ENCODE peak calls at places on chromosome 19, in four cellular contexts. One of them, this sample, is unnamed. For H3K4me1 and H3K36me3, the result is how much of the 10 kb centered on the place peaks cover.

GRCh38 chr19:1361601-1362384 is 21.9 kb upstream of the NDUFS7 start:
- DNase-seq in effector memory CD4-positive, alpha-beta T cell: no peak
- DNase-seq in ascending aorta: no peak
- DNase-seq in adrenal gland: no peak
- DNase-seq in this sample: no peak

GRCh38 chr19:57903298-57904174 is 12.9 kb downstream of the ZNF417 start:
- DNase-seq in ascending aorta: no peak
- DNase-seq in adrenal gland: no peak
- DNase-seq in effector memory CD4-positive, alpha-beta T cell: no peak
- DNase-seq in this sample: no peak

GRCh38 chr19:30688696-30689095 is 316.5 kb downstream of the ZNF536 start:
- DNase-seq in ascending aorta: no peak
- DNase-seq in adrenal gland: no peak
- DNase-seq in effector memory CD4-positive, alpha-beta T cell: no peak
- DNase-seq in this sample: no peak

GRCh38 chr19:18090545-18091216 is 3.9 kb upstream of the IL12RB1 start:
- DNase-seq in effector memory CD4-positive, alpha-beta T cell: no peak
- DNase-seq in ascending aorta: no peak
- DNase-seq in adrenal gland: no peak
- DNase-seq in this sample: no peak

GRCh38 chr19:17790059-17790780 is 4.7 kb upstream of the B3GNT3 start:
- DNase-seq in ascending aorta: no peak
- DNase-seq in adrenal gland: no peak
- DNase-seq in effector memory CD4-positive, alpha-beta T cell: no peak
- DNase-seq in this sample: no peak

GRCh38 chr19:31595521-31595920 is 246.3 kb upstream of the TSHZ3 start:
- DNase-seq in ascending aorta: no peak
- DNase-seq in effector memory CD4-positive, alpha-beta T cell: no peak
- DNase-seq in adrenal gland: no peak
- DNase-seq in this sample: no peak

GRCh38 chr19:6580313-6580712 is 10.6 kb downstream of the CD70 start:
- DNase-seq in adrenal gland: no peak
- DNase-seq in effector memory CD4-positive, alpha-beta T cell: no peak
- DNase-seq in ascending aorta: no peak
- DNase-seq in this sample: no peak

GRCh38 chr19:57099199-57099661 is 20.6 kb upstream of the USP29 start:
- DNase-seq in adrenal gland: peak
- DNase-seq in effector memory CD4-positive, alpha-beta T cell: peak
- DNase-seq in ascending aorta: no peak
- DNase-seq in this sample: peak

GRCh38 chr19:39874404-39874803 is 28.2 kb upstream of the FBL start:
- DNase-seq in effector memory CD4-positive, alpha-beta T cell: no peak
- DNase-seq in ascending aorta: no peak
- DNase-seq in adrenal gland: no peak
- DNase-seq in this sample: no peak

GRCh38 chr19:1947651-1948209 is 6.8 kb downstream of the CSNK1G2 start:
- DNase-seq in adrenal gland: no peak
- DNase-seq in ascending aorta: no peak
- DNase-seq in effector memory CD4-positive, alpha-beta T cell: no peak
- DNase-seq in this sample: no peak

GRCh38 chr19:47729468-47729798 is 15.9 kb upstream of the NOP53 start:
- DNase-seq in adrenal gland: no peak
- DNase-seq in ascending aorta: peak
- DNase-seq in effector memory CD4-positive, alpha-beta T cell: no peak
- DNase-seq in this sample: no peak

GRCh38 chr19:1027953-1028902 is 1.8 kb downstream of the CNN2 start:
- DNase-seq in adrenal gland: peak
- DNase-seq in ascending aorta: no peak
- DNase-seq in effector memory CD4-positive, alpha-beta T cell: peak
- DNase-seq in this sample: no peak

GRCh38 chr19:17686592-17687042 is 1.5 kb downstream of the UNC13A start:
- DNase-seq in ascending aorta: no peak
- DNase-seq in adrenal gland: peak
- DNase-seq in effector memory CD4-positive, alpha-beta T cell: no peak
- DNase-seq in this sample: no peak

GRCh38 chr19:19217110-19217509 is 5.4 kb downstream of the NCAN start:
- DNase-seq in adrenal gland: no peak
- DNase-seq in effector memory CD4-positive, alpha-beta T cell: no peak
- DNase-seq in ascending aorta: no peak
- DNase-seq in this sample: no peak

GRCh38 chr19:48543121-48543710 is 8.8 kb upstream of the SULT2B1 start:
- DNase-seq in adrenal gland: no peak
- DNase-seq in effector memory CD4-positive, alpha-beta T cell: no peak
- DNase-seq in ascending aorta: no peak
- DNase-seq in this sample: no peak

GRCh38 chr19:46196410-46197124 is 33.0 kb upstream of the IGFL1 start:
- DNase-seq in effector memory CD4-positive, alpha-beta T cell: no peak
- DNase-seq in adrenal gland: no peak
- DNase-seq in ascending aorta: no peak
- DNase-seq in this sample: no peak

GRCh38 chr19:6459356-6460098 is at the start of gene SLC25A23:
- DNase-seq in adrenal gland: peak
- DNase-seq in ascending aorta: no peak
- DNase-seq in effector memory CD4-positive, alpha-beta T cell: peak
- DNase-seq in this sample: peak

GRCh38 chr19:29579308-29579910 is 26.7 kb upstream of the POP4 start:
- DNase-seq in effector memory CD4-positive, alpha-beta T cell: no peak
- DNase-seq in ascending aorta: no peak
- DNase-seq in adrenal gland: no peak
- DNase-seq in this sample: no peak

DNA sequence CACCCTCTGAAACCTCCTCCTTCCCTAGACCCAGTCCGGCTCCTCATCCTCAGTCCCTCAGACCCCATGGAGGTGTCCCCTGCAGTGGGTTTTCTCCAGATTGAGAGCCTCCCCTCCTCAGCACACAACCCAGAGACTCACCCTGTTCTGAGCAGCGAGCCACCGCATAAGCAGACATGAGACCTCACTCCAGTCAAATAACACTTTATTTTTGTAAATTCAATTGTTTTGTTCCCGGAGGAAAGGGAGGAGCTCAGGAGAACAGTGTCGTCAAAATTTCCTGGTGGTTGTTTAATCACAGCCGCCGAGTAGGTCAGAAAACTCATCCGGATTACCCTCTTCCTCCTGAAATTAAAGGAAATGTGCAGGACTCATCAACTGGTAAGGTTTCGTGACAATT is 57.5 kb downstream of the ERICH4 start:
- DNase-seq in ascending aorta: no peak
- DNase-seq in effector memory CD4-positive, alpha-beta T cell: no peak
- DNase-seq in adrenal gland: no peak
- DNase-seq in this sample: no peak
- H3K4me3 ChIP-seq in ascending aorta: no peak
- H3K4me3 ChIP-seq in effector memory CD4-positive, alpha-beta T cell: no peak
- H3K4me3 ChIP-seq in adrenal gland: peak
- H3K4me3 ChIP-seq in this sample: no peak

DNA sequence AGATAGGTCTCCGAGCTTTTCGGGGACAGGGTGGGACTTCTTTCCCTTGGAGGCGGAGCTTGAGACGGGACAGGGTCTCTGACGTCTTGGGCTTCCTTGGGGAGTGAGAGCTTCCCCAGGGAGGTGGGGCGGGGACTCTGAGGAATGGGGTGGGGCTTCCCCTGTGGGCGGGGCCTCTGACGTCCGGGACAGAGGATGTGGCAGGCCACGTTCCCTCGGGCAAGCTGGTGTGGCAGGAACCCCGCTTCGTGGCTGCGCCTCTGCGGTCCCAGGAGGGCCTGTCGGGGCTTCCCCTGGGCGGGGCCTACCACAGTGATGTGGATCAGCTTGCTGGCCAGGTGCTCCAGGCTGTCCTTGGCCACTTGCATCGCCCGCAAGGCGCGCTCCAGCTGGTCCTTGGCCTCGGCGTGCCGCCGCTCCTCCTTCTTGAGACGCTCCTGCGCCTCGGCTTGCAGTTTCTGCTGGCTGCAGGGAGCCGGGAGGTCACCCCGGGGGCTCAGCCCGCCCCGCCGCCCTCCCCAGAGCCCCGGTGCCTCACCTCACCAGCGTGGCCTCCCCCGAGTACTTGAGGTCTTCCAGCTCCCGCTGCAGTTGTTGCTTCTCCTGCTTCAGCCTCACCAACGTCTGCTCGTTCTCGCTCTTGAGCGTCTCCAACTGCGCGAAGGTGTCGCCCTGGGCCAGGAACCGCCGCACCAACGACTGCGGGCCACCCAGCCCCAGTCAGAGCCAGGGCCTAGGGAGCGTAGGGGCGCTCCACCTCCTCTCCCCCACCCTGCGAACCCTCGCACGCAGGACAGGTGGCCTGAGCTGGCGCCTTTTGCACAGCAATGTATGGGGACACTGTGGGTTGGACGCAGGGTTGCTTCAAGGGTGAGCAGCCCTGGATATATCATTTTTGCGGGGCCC is 3.3 kb upstream of the RGL3 start:
- DNase-seq in adrenal gland: peak
- DNase-seq in ascending aorta: peak
- DNase-seq in effector memory CD4-positive, alpha-beta T cell: peak
- DNase-seq in this sample: peak
- H3K4me1 ChIP-seq in adrenal gland: under half
- H3K4me1 ChIP-seq in ascending aorta: under half
- H3K4me1 ChIP-seq in effector memory CD4-positive, alpha-beta T cell: under half
- H3K4me1 ChIP-seq in this sample: under half

GRCh38 chr19:41128692-41129091 is 14.5 kb downstream of the CYP2F1 start:
- DNase-seq in ascending aorta: no peak
- DNase-seq in effector memory CD4-positive, alpha-beta T cell: no peak
- DNase-seq in adrenal gland: no peak
- DNase-seq in this sample: no peak

GRCh38 chr19:41123716-41124244 is 9.5 kb downstream of the CYP2F1 start:
- DNase-seq in adrenal gland: no peak
- DNase-seq in effector memory CD4-positive, alpha-beta T cell: no peak
- DNase-seq in ascending aorta: no peak
- DNase-seq in this sample: no peak
- H3K36me3 ChIP-seq in adrenal gland: under half
- H3K36me3 ChIP-seq in effector memory CD4-positive, alpha-beta T cell: under half
- H3K36me3 ChIP-seq in ascending aorta: under half
- H3K36me3 ChIP-seq in this sample: under half

GRCh38 chr19:41860419-41861097 is 503 bp downstream of the RPS19 start:
- DNase-seq in ascending aorta: no peak
- DNase-seq in effector memory CD4-positive, alpha-beta T cell: no peak
- DNase-seq in adrenal gland: peak
- DNase-seq in this sample: no peak

GRCh38 chr19:41861098-41861768 is 1.2 kb downstream of the RPS19 start:
- DNase-seq in effector memory CD4-positive, alpha-beta T cell: no peak
- DNase-seq in ascending aorta: no peak
- DNase-seq in adrenal gland: no peak
- DNase-seq in this sample: no peak

GRCh38 chr19:41862445-41862986 is 2.5 kb downstream of the RPS19 start:
- DNase-seq in ascending aorta: no peak
- DNase-seq in effector memory CD4-positive, alpha-beta T cell: no peak
- DNase-seq in adrenal gland: no peak
- DNase-seq in this sample: no peak

GRCh38 chr19:41863209-41863931 is 3.3 kb downstream of the RPS19 start:
- DNase-seq in effector memory CD4-positive, alpha-beta T cell: no peak
- DNase-seq in adrenal gland: no peak
- DNase-seq in ascending aorta: no peak
- DNase-seq in this sample: no peak

GRCh38 chr19:41861846-41862245 is 1.8 kb downstream of the RPS19 start:
- DNase-seq in adrenal gland: no peak
- DNase-seq in ascending aorta: no peak
- DNase-seq in effector memory CD4-positive, alpha-beta T cell: no peak
- DNase-seq in this sample: no peak
- H3K4me3 ChIP-seq in adrenal gland: no peak
- H3K4me3 ChIP-seq in ascending aorta: no peak
- H3K4me3 ChIP-seq in effector memory CD4-positive, alpha-beta T cell: no peak
- H3K4me3 ChIP-seq in this sample: no peak

DNA sequence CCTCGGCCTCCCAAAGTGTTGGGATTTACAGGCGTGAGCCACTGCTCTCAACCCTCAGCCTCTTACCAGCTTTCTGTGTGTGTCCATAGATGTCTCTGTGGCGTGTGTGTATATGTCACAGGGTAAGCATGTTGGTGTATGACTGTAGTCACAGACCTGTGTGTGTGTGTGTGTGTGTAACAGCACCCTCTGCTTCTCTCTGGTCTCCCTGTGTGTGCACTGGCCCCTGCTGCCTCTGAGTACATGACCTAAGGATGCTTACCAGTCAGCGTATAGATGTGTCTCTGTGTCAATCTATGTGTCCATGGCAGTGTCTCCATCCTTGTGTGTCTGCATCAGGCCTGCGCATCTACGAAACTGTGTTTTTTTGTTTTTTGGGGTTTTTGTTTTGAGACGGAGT is 5.6 kb downstream of the AXL start:
- DNase-seq in effector memory CD4-positive, alpha-beta T cell: no peak
- DNase-seq in ascending aorta: no peak
- DNase-seq in adrenal gland: no peak
- DNase-seq in this sample: no peak
- H3K4me1 ChIP-seq in effector memory CD4-positive, alpha-beta T cell: under half
- H3K4me1 ChIP-seq in ascending aorta: under half
- H3K4me1 ChIP-seq in adrenal gland: under half
- H3K4me1 ChIP-seq in this sample: under half

DNA sequence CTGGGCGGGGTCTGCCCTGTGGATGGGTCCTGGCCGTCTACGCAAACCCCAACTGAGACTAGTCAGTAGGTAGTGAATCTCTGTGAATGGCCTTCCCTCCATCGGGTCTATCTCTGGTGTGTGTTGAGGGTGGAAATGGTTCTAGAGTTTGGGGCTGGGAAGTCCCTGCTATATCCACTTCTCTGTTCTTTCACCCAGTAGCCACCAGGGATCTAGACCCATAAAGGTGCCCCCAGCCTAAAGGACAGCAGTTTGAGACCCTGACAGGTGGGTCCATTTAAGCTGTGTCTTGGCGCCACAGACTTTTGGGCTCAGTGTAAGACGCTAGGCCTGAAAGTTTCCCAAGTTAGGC is 57.7 kb downstream of the ZNF568 start:
- DNase-seq in effector memory CD4-positive, alpha-beta T cell: no peak
- DNase-seq in ascending aorta: no peak
- DNase-seq in adrenal gland: no peak
- DNase-seq in this sample: no peak
- H3K36me3 ChIP-seq in effector memory CD4-positive, alpha-beta T cell: under half
- H3K36me3 ChIP-seq in ascending aorta: under half
- H3K36me3 ChIP-seq in adrenal gland: under half
- H3K36me3 ChIP-seq in this sample: under half

This sample was measured in iPS DF 6.9.